ENCODE peak calls at places on chromosomes 4 and X, in five cellular contexts. K is heart left ventricle; F is lower lobe of right lung; L is naive thymus-derived CD4-positive, alpha-beta T cell; D is lung. H is an unnamed sample.

GRCh38 chrX:72394518-72395163 is 88.9 kb upstream of the CITED1 start:
- DNase-seq in K (no peak), F (no peak), L (no peak), D (no peak), H (no peak)

GRCh38 chrX:104697264-104697663 is 131.3 kb downstream of the IL1RAPL2 start:
- DNase-seq in K (no peak), F (no peak), L (no peak), D (no peak), H (no peak)

GRCh38 chr4:121370729-121371325 is 10.0 kb downstream of the QRFPR start:
- DNase-seq in K (peak; percentile 30), F (no peak), L (peak; percentile 5), D (no peak), H (no peak)

GRCh38 chr4:23323436-23323835 is 566.4 kb downstream of the PPARGC1A start:
- DNase-seq in K (no peak), F (no peak), L (no peak), D (no peak), H (no peak)

GRCh38 chrX:104270916-104271512 is 16.3 kb upstream of the ESX1 start:
- DNase-seq in K (peak; percentile 51), F (no peak), L (no peak), D (no peak), H (no peak)

GRCh38 chrX:110985470-110985869 is 110.5 kb upstream of the PAK3 start:
- DNase-seq in K (no peak), F (no peak), L (no peak), D (no peak), H (no peak)

GRCh38 chr4:41006141-41006540 is 208.2 kb downstream of the APBB2 start:
- DNase-seq in K (no peak), F (no peak), L (no peak), D (no peak), H (no peak)

GRCh38 chr4:83010111-83010521 is 507 bp downstream of the LIN54 start:
- DNase-seq in K (no peak), F (no peak), L (peak; percentile 19), D (no peak), H (no peak)

GRCh38 chr4:108693211-108693610 is 42.8 kb downstream of the OSTC start:
- DNase-seq in K (no peak), F (no peak), L (no peak), D (no peak), H (no peak)

GRCh38 chr4:153735901-153736461 is 23.8 kb downstream of the RNF175 start:
- DNase-seq in K (no peak), F (no peak), L (no peak), D (no peak), H (no peak)

GRCh38 chr4:173827707-173828106 is 297.7 kb upstream of the HAND2 start:
- DNase-seq in K (no peak), F (no peak), L (no peak), D (no peak), H (no peak)

GRCh38 chrX:135596495-135596894 is 76.0 kb downstream of the INTS6L start:
- DNase-seq in K (no peak), F (peak; percentile 42), L (peak; percentile 13), D (no peak), H (no peak)

GRCh38 chr4:164402554-164402953 is 351.4 kb upstream of the SMIM31 start:
- DNase-seq in K (no peak), F (no peak), L (no peak), D (no peak), H (no peak)

GRCh38 chr4:128553665-128554515 is 255.6 kb upstream of the JADE1 start:
- DNase-seq in K (no peak), F (no peak), L (no peak), D (no peak), H (no peak)

GRCh38 chr4:87219648-87220093 is 747 bp downstream of the KLHL8 start:
- DNase-seq in K (peak; percentile 60), F (peak; percentile 76), L (no peak), D (peak; percentile 42), H (no peak)

GRCh38 chr4:629636-629915 is 4.2 kb downstream of the PDE6B start:
- DNase-seq in K (peak; percentile 15), F (no peak), L (no peak), D (no peak), H (no peak)

GRCh38 chrX:133094098-133094731 is 2.7 kb downstream of the USP26 start:
- DNase-seq in K (no peak), F (no peak), L (no peak), D (no peak), H (no peak)

GRCh38 chrX:107673933-107674479 is 45.7 kb downstream of the PRPS1 start:
- DNase-seq in K (peak; percentile 91), F (peak; percentile 93), L (peak; percentile 93), D (peak; percentile 88), H (peak; percentile 86)

GRCh38 chr4:182189107-182189878 is 53.9 kb upstream of the TENM3 start:
- DNase-seq in K (no peak), F (no peak), L (no peak), D (no peak), H (no peak)

GRCh38 chr4:41506071-41506470 is 31.9 kb upstream of the LIMCH1 start:
- DNase-seq in K (no peak), F (no peak), L (no peak), D (no peak), H (no peak)

GRCh38 chr4:182207806-182208483 is 35.3 kb upstream of the TENM3 start:
- DNase-seq in K (no peak), F (no peak), L (no peak), D (no peak), H (no peak)

GRCh38 chr4:15117270-15117946 is 115.1 kb downstream of the CPEB2 start:
- DNase-seq in K (no peak), F (no peak), L (no peak), D (no peak), H (no peak)

GRCh38 chr4:187006189-187006618 is 282.5 kb upstream of the FAT1 start:
- DNase-seq in K (no peak), F (no peak), L (no peak), D (no peak), H (no peak)

GRCh38 chr4:2142630-2143427 is 83.7 kb downstream of the NAT8L start:
- DNase-seq in K (no peak), F (no peak), L (no peak), D (no peak), H (no peak)

GRCh38 chr4:42821230-42821629 is 71.3 kb upstream of the GRXCR1 start:
- DNase-seq in K (no peak), F (no peak), L (no peak), D (no peak), H (no peak)

GRCh38 chr4:150589174-150589573 is 7.2 kb downstream of the MAB21L2 start:
- DNase-seq in K (no peak), F (no peak), L (no peak), D (no peak), H (no peak)

GRCh38 chrX:28693101-28693500 is 105.9 kb downstream of the IL1RAPL1 start:
- DNase-seq in K (no peak), F (no peak), L (no peak), D (no peak), H (no peak)

GRCh38 chrX:153153516-153153915 is 25.6 kb upstream of the MAGEA1 start:
- DNase-seq in K (no peak), F (no peak), L (no peak), D (no peak), H (no peak)

GRCh38 chrX:20362268-20363002 is 95.7 kb upstream of the RPS6KA3 start:
- DNase-seq in K (no peak), F (no peak), L (no peak), D (peak; percentile 35), H (no peak)
- H3K4me3 ChIP-seq in K (no peak overlapping the region), F (no peak overlapping the region), L (no peak overlapping the region), D (no peak overlapping the region), H (no peak overlapping the region)

DNA sequence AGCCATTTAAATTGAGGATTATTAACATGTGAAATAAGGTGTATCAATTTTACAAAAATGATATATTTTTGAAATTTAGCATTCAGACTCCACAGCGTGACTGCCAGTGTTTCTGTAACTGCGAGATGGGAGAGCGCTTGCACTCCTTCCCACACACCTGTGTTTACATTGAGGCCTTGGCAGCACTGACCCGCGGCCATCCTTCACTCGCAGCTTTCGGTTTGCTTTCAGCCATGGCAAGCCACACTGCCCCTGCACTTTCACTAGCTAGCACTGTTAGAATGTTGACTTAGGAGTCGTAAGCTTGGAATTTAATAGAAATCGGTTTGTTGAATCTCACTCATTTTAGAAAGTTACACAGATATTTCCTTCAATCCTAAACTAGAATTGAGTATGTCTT is 136.2 kb downstream of the CFAP299 start:
- DNase-seq in K (no peak), F (peak; percentile 63), L (no peak), D (peak; percentile 45), H (no peak)
- H3K9me3 ChIP-seq in K (no peaks in the 10 kb centered on the region), F (no peaks in the 10 kb centered on the region), L (no peaks in the 10 kb centered on the region), D (no peaks in the 10 kb centered on the region), H (no peaks in the 10 kb centered on the region)

GRCh38 chr4:89296871-89297270 is 10.7 kb downstream of the GPRIN3 start:
- DNase-seq in K (no peak), F (no peak), L (no peak), D (no peak), H (no peak)
- H3K4me1 ChIP-seq in K (peaks cover 80% of the 10 kb centered on the region), F (peaks cover 64% of the 10 kb centered on the region), L (peaks cover 69% of the 10 kb centered on the region), D (peaks cover 24% of the 10 kb centered on the region), H (peaks cover 78% of the 10 kb centered on the region)

GRCh38 chr4:172654482-172654881 is 514.1 kb upstream of the GALNT7 start:
- DNase-seq in K (no peak), F (no peak), L (no peak), D (no peak), H (no peak)

GRCh38 chr4:172657112-172657511 is 511.5 kb upstream of the GALNT7 start:
- DNase-seq in K (no peak), F (no peak), L (no peak), D (no peak), H (no peak)

GRCh38 chr4:172652369-172652768 is 516.2 kb upstream of the GALNT7 start:
- DNase-seq in K (no peak), F (no peak), L (no peak), D (no peak), H (no peak)

GRCh38 chr4:172650758-172651495 is 517.7 kb upstream of the GALNT7 start:
- DNase-seq in K (no peak), F (no peak), L (no peak), D (no peak), H (no peak)

GRCh38 chr4:172656055-172656454 is 512.6 kb upstream of the GALNT7 start:
- DNase-seq in K (no peak), F (no peak), L (no peak), D (no peak), H (no peak)
- H3K4me3 ChIP-seq in K (no peak overlapping the region), F (no peak overlapping the region), L (no peak overlapping the region), D (no peak overlapping the region), H (no peak overlapping the region)

GRCh38 chrX:101223226-101223625 is 3.6 kb downstream of the DRP2 start:
- DNase-seq in K (no peak), F (no peak), L (no peak), D (no peak), H (no peak)
- H3K9me3 ChIP-seq in K (no peaks in the 10 kb centered on the region), F (no peaks in the 10 kb centered on the region), L (no peaks in the 10 kb centered on the region), D (no peaks in the 10 kb centered on the region), H (no peaks in the 10 kb centered on the region)

GRCh38 chr4:7970031-7970946 is 30.6 kb upstream of the AFAP1 start:
- DNase-seq in K (no peak), F (no peak), L (peak; percentile 40), D (no peak), H (peak; percentile 12)
- H3K4me1 ChIP-seq in K (peaks cover 42% of the 10 kb centered on the region), F (peaks cover 47% of the 10 kb centered on the region), L (peaks cover 40% of the 10 kb centered on the region), D (peaks cover 4% of the 10 kb centered on the region), H (peaks cover 34% of the 10 kb centered on the region)

H was measured in effector memory CD4-positive, alpha-beta T cell.